ENCODE peak calls at places on chromosomes 5 and 9, in six cellular contexts. X, A, R, E, N and Y are unnamed samples.

GRCh38 chr9:127311239-127311741 is 46.7 kb downstream of the GARNL3 start:
- DNase-seq in N (peak), A (peak), X (peak), R (peak), E (peak), Y (peak)

GRCh38 chr5:107652839-107653607 is 17.7 kb downstream of the EFNA5 start:
- DNase-seq in N (no peak), E (no peak), A (no peak), X (no peak), R (peak), Y (peak)

GRCh38 chr9:22084336-22085035 is 75.4 kb upstream of the CDKN2B start:
- DNase-seq in E (no peak), A (no peak), R (no peak), X (peak), N (peak), Y (no peak)

GRCh38 chr9:113901196-113901818 is 25.2 kb downstream of the ZNF618 start:
- DNase-seq in X (no peak), R (no peak), N (no peak), A (no peak), E (no peak), Y (no peak)

GRCh38 chr5:9833871-9834270 is 203.7 kb upstream of the TAS2R1 start:
- DNase-seq in N (no peak), A (no peak), E (no peak), X (no peak), R (no peak), Y (peak)

GRCh38 chr5:60495644-60496520 is 204.1 kb downstream of the DEPDC1B start:
- DNase-seq in X (no peak), R (no peak), E (no peak), A (no peak), N (no peak), Y (no peak)

GRCh38 chr5:78537821-78538220 is 110.8 kb downstream of the LHFPL2 start:
- DNase-seq in N (peak), A (no peak), X (peak), E (no peak), R (peak), Y (peak)

GRCh38 chr9:131447148-131447547 is 53.3 kb downstream of the PRRC2B start:
- DNase-seq in E (no peak), N (no peak), A (no peak), R (no peak), X (no peak), Y (no peak)

GRCh38 chr5:179766021-179766725 is 27.6 kb upstream of the LTC4S start:
- DNase-seq in X (no peak), R (no peak), N (peak), E (no peak), A (no peak), Y (no peak)

GRCh38 chr5:132176987-132177386 is 50.7 kb downstream of the P4HA2 start:
- DNase-seq in X (no peak), N (no peak), A (no peak), R (no peak), E (no peak), Y (no peak)

GRCh38 chr9:76194896-76195295 is 199.3 kb downstream of the RFK start:
- DNase-seq in A (no peak), E (no peak), R (no peak), N (no peak), X (no peak), Y (no peak)

GRCh38 chr9:93864840-93865239 is 90.3 kb downstream of the BARX1 start:
- DNase-seq in E (no peak), A (no peak), N (no peak), R (no peak), X (no peak), Y (no peak)

GRCh38 chr5:160656961-160657570 is 194.9 kb downstream of the ATP10B start:
- DNase-seq in R (no peak), E (no peak), N (no peak), X (peak), A (no peak), Y (no peak)

GRCh38 chr5:79255786-79256557 is 20.0 kb downstream of the JMY start:
- DNase-seq in E (no peak), R (peak), X (peak), N (peak), A (peak), Y (peak)